ENCODE peak calls at places on chromosome 12, in four cellular contexts. One of them, this sample, is unnamed.

GRCh38 chr12:65826513-65827171 is 2.4 kb downstream of the HMGA2 start:
- DNase-seq in fibroblast of the aortic adventitia: peak
- DNase-seq in AG09309: peak
- DNase-seq in mesenchymal stem cell: peak
- DNase-seq in this sample: peak

GRCh38 chr12:553216-554000 is 93.7 kb downstream of the B4GALNT3 start:
- DNase-seq in AG09309: no peak
- DNase-seq in fibroblast of the aortic adventitia: no peak
- DNase-seq in mesenchymal stem cell: no peak
- DNase-seq in this sample: no peak

GRCh38 chr12:109112720-109113465 is 3.5 kb upstream of the ACACB start:
- DNase-seq in mesenchymal stem cell: no peak
- DNase-seq in AG09309: no peak
- DNase-seq in fibroblast of the aortic adventitia: no peak
- DNase-seq in this sample: no peak

GRCh38 chr12:27652174-27652763 is 44.0 kb upstream of the REP15 start:
- DNase-seq in fibroblast of the aortic adventitia: peak
- DNase-seq in AG09309: peak
- DNase-seq in mesenchymal stem cell: peak
- DNase-seq in this sample: peak

GRCh38 chr12:75684678-75685620 is 173.5 kb upstream of the KRR1 start:
- DNase-seq in AG09309: peak
- DNase-seq in mesenchymal stem cell: peak
- DNase-seq in fibroblast of the aortic adventitia: peak
- DNase-seq in this sample: peak

GRCh38 chr12:12560587-12561304 is 1.9 kb downstream of the DUSP16 start:
- DNase-seq in fibroblast of the aortic adventitia: peak
- DNase-seq in AG09309: no peak
- DNase-seq in mesenchymal stem cell: peak
- DNase-seq in this sample: peak

GRCh38 chr12:119180380-119181040 is 1.8 kb downstream of the HSPB8 start:
- DNase-seq in mesenchymal stem cell: peak
- DNase-seq in fibroblast of the aortic adventitia: peak
- DNase-seq in AG09309: no peak
- DNase-seq in this sample: peak

GRCh38 chr12:120290541-120291312 is 976 bp downstream of the RNU4-2 start:
- DNase-seq in fibroblast of the aortic adventitia: no peak
- DNase-seq in AG09309: no peak
- DNase-seq in mesenchymal stem cell: no peak
- DNase-seq in this sample: peak

GRCh38 chr12:116876151-116876869 is 4.9 kb downstream of the HRK start:
- DNase-seq in fibroblast of the aortic adventitia: no peak
- DNase-seq in AG09309: no peak
- DNase-seq in mesenchymal stem cell: no peak
- DNase-seq in this sample: no peak

GRCh38 chr12:124916370-124917134 is 2.1 kb upstream of the UBC start:
- DNase-seq in mesenchymal stem cell: peak
- DNase-seq in AG09309: peak
- DNase-seq in fibroblast of the aortic adventitia: peak
- DNase-seq in this sample: peak

GRCh38 chr12:5348491-5348890 is 83.4 kb upstream of the NTF3 start:
- DNase-seq in fibroblast of the aortic adventitia: no peak
- DNase-seq in mesenchymal stem cell: no peak
- DNase-seq in AG09309: no peak
- DNase-seq in this sample: no peak

GRCh38 chr12:105814283-105814682 is 324.5 kb downstream of the NUAK1 start:
- DNase-seq in AG09309: no peak
- DNase-seq in fibroblast of the aortic adventitia: no peak
- DNase-seq in mesenchymal stem cell: no peak
- DNase-seq in this sample: no peak

GRCh38 chr12:93085383-93086287 is 156.5 kb upstream of the EEA1 start:
- DNase-seq in fibroblast of the aortic adventitia: no peak
- DNase-seq in AG09309: no peak
- DNase-seq in mesenchymal stem cell: peak
- DNase-seq in this sample: no peak

GRCh38 chr12:103903979-103904378 is 26.2 kb upstream of the HSP90B1 start:
- DNase-seq in fibroblast of the aortic adventitia: no peak
- DNase-seq in AG09309: no peak
- DNase-seq in mesenchymal stem cell: no peak
- DNase-seq in this sample: no peak

GRCh38 chr12:80936353-80936641 is 1.4 kb downstream of the LIN7A start:
- DNase-seq in fibroblast of the aortic adventitia: no peak
- DNase-seq in mesenchymal stem cell: no peak
- DNase-seq in AG09309: no peak
- DNase-seq in this sample: no peak

GRCh38 chr12:24940157-24940556 is 8.7 kb downstream of the BCAT1 start:
- DNase-seq in AG09309: no peak
- DNase-seq in mesenchymal stem cell: no peak
- DNase-seq in fibroblast of the aortic adventitia: no peak
- DNase-seq in this sample: no peak

GRCh38 chr12:26937443-26937862 is 328 bp downstream of the INTS13 start:
- DNase-seq in mesenchymal stem cell: no peak
- DNase-seq in AG09309: no peak
- DNase-seq in fibroblast of the aortic adventitia: no peak
- DNase-seq in this sample: no peak

GRCh38 chr12:70408004-70408790 is 42.1 kb downstream of the KCNMB4 start:
- DNase-seq in fibroblast of the aortic adventitia: no peak
- DNase-seq in mesenchymal stem cell: no peak
- DNase-seq in AG09309: no peak
- DNase-seq in this sample: no peak

GRCh38 chr12:51183816-51184215 is 10.9 kb upstream of the TFCP2 start:
- DNase-seq in mesenchymal stem cell: peak
- DNase-seq in AG09309: no peak
- DNase-seq in fibroblast of the aortic adventitia: peak
- DNase-seq in this sample: peak

GRCh38 chr12:121926874-121927706 is 8.7 kb downstream of the CFAP251 start:
- DNase-seq in AG09309: no peak
- DNase-seq in fibroblast of the aortic adventitia: no peak
- DNase-seq in mesenchymal stem cell: no peak
- DNase-seq in this sample: peak

GRCh38 chr12:121776190-121777098 is 17.0 kb downstream of the RHOF start:
- DNase-seq in mesenchymal stem cell: peak
- DNase-seq in AG09309: no peak
- DNase-seq in fibroblast of the aortic adventitia: peak
- DNase-seq in this sample: peak

GRCh38 chr12:8508224-8508623 is 5.1 kb upstream of the CLEC4D start:
- DNase-seq in fibroblast of the aortic adventitia: no peak
- DNase-seq in AG09309: no peak
- DNase-seq in mesenchymal stem cell: no peak
- DNase-seq in this sample: no peak

DNA sequence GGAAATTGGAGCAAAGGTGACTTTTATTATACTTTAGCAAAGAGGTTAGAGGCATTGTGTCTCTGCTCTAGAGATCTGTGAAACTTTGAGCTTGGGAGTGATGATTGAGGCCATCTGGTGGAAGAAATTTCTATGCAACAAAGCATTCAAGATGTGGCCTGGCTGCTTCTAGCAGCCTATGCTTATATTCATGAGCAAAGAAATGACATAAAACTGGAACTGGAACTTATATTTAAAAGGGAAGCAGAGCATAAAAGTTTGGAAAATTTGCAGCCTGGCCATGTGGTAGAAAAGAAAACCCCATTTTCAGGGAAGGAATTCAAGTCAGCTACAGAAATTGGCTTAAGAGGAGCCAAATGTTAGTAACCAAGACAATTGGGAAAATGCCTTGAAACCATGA is 70.4 kb downstream of the SDR9C7 start:
- DNase-seq in AG09309: no peak
- DNase-seq in fibroblast of the aortic adventitia: no peak
- DNase-seq in mesenchymal stem cell: no peak
- DNase-seq in this sample: no peak
- H3K4me3 ChIP-seq in AG09309: no peak
- H3K4me3 ChIP-seq in fibroblast of the aortic adventitia: no peak
- H3K4me3 ChIP-seq in mesenchymal stem cell: no peak
- H3K4me3 ChIP-seq in this sample: no peak

GRCh38 chr12:14514154-14514842 is 53.4 kb downstream of the PLBD1 start:
- DNase-seq in AG09309: no peak
- DNase-seq in fibroblast of the aortic adventitia: peak
- DNase-seq in mesenchymal stem cell: peak
- DNase-seq in this sample: peak
- H3K4me3 ChIP-seq in AG09309: no peak
- H3K4me3 ChIP-seq in fibroblast of the aortic adventitia: no peak
- H3K4me3 ChIP-seq in mesenchymal stem cell: no peak
- H3K4me3 ChIP-seq in this sample: no peak

GRCh38 chr12:1804545-1805332 is 15.6 kb upstream of the LRTM2 start:
- DNase-seq in fibroblast of the aortic adventitia: peak
- DNase-seq in mesenchymal stem cell: peak
- DNase-seq in AG09309: peak
- DNase-seq in this sample: peak
- H3K4me3 ChIP-seq in fibroblast of the aortic adventitia: no peak
- H3K4me3 ChIP-seq in mesenchymal stem cell: no peak
- H3K4me3 ChIP-seq in AG09309: no peak
- H3K4me3 ChIP-seq in this sample: no peak

DNA sequence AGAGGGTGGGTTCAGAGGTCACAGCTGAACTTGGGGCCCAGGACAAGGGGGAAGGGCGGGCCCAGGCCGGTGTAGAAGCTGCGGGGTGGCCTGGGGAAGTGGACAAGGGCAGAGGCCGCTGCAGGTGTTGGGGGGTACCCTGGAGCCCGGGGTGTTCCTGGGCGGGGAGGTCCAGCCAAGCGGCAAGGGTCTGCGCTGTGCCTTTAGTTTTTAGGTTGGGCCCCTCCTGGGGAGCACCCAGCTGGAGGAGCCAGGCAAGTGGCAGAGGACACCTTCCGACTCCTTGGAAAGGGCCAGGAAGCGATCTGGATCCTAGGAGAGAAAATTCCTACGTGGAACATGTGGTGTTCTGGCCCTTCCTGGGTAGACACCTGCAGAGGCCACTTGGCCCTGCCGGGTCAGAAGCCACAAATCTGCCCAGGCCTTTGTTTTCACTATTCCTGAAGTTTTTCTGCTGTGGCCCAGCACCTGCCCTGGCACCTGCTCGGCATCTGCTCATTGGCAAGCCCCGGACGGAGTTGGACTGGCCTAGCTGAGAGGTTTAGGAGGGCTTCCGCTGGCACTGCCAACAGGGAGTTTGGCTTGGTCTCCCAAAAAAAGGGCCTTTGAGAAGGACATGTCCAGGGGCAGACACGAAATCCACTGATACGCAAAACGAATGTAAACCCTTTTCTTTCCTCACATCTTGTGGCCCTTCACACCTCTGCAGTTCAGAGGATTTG is 61.1 kb downstream of the SMUG1 start:
- DNase-seq in mesenchymal stem cell: no peak
- DNase-seq in AG09309: no peak
- DNase-seq in fibroblast of the aortic adventitia: no peak
- DNase-seq in this sample: no peak
- H3K4me3 ChIP-seq in mesenchymal stem cell: no peak
- H3K4me3 ChIP-seq in AG09309: peak
- H3K4me3 ChIP-seq in fibroblast of the aortic adventitia: peak
- H3K4me3 ChIP-seq in this sample: no peak

This sample was measured in cardiac fibroblast.